ENCODE peak calls at places on chromosomes 16 and 17, in five cellular contexts. P, K, Q, S and M are unnamed samples.

GRCh38 chr17:5069724-5070123 is 8.5 kb upstream of the ZFP3 start:
- DNase-seq in P (no peak), Q (no peak), S (peak; percentile 67), K (no peak), M (no peak)

GRCh38 chr17:68054296-68054900 is 18.9 kb downstream of the KPNA2 start:
- DNase-seq in Q (peak; percentile 61), P (no peak), K (no peak), S (peak; percentile 53), M (peak; percentile 29)

GRCh38 chr17:63425478-63425877 is 20.6 kb downstream of the CYB561 start:
- DNase-seq in Q (peak; percentile 68), K (peak; percentile 66), P (peak; percentile 82), S (peak; percentile 71), M (peak; percentile 66)

GRCh38 chr17:56948491-56948890 is 12.4 kb downstream of the COIL start:
- DNase-seq in P (no peak), K (no peak), S (no peak), Q (no peak), M (peak; percentile 19)

GRCh38 chr16:84194470-84195200 is 3.7 kb downstream of the ADAD2 start:
- DNase-seq in K (no peak), Q (no peak), P (no peak), S (no peak), M (no peak)

GRCh38 chr17:77592503-77592902 is 366.0 kb upstream of the TNRC6C start:
- DNase-seq in P (no peak), Q (no peak), S (no peak), K (no peak), M (no peak)

GRCh38 chr16:56639045-56639444 is 579 bp downstream of the MT1A start:
- DNase-seq in P (no peak), K (no peak), Q (no peak), S (no peak), M (no peak)

GRCh38 chr17:32757963-32758362 is 119.0 kb downstream of the MYO1D start:
- DNase-seq in Q (no peak), P (no peak), K (no peak), S (peak; percentile 54), M (peak; percentile 50)

GRCh38 chr17:49260922-49261291 is 30.3 kb upstream of the PHOSPHO1 start:
- DNase-seq in S (no peak), P (no peak), K (no peak), Q (no peak), M (no peak)

GRCh38 chr17:59618894-59619312 is 792 bp upstream of the CLTC start:
- DNase-seq in K (no peak), Q (no peak), S (no peak), P (no peak), M (no peak)

GRCh38 chr16:1773703-1774455 is 945 bp upstream of the MRPS34 start:
- DNase-seq in S (peak; percentile 30), P (no peak), Q (no peak), K (no peak), M (no peak)

GRCh38 chr17:8883353-8883752 is 15.9 kb upstream of the PIK3R6 start:
- DNase-seq in P (no peak), S (no peak), Q (no peak), K (no peak), M (no peak)

GRCh38 chr17:68794636-68795503 is 160.3 kb downstream of the ABCA8 start:
- DNase-seq in Q (peak; percentile 26), P (no peak), K (no peak), S (peak; percentile 16), M (peak; percentile 26)

GRCh38 chr17:6000426-6000825 is 69.8 kb upstream of the WSCD1 start:
- DNase-seq in P (no peak), Q (no peak), K (no peak), S (no peak), M (no peak)

GRCh38 chr17:67471118-67471517 is 94.0 kb downstream of the PITPNC1 start:
- DNase-seq in K (no peak), P (no peak), Q (no peak), S (no peak), M (no peak)

GRCh38 chr17:77821114-77821513 is 137.4 kb upstream of the TNRC6C start:
- DNase-seq in P (no peak), S (no peak), Q (no peak), K (no peak), M (no peak)

GRCh38 chr16:70522216-70523000 is 946 bp downstream of the COG4 start:
- DNase-seq in Q (no peak), P (no peak), S (no peak), K (no peak), M (no peak)

GRCh38 chr17:81481011-81481799 is 31.4 kb downstream of the ACTG1 start:
- DNase-seq in K (no peak), Q (no peak), P (no peak), S (peak; percentile 76), M (no peak)

GRCh38 chr16:88003316-88003715 is 52.1 kb downstream of the BANP start:
- DNase-seq in K (no peak), Q (no peak), S (no peak), P (no peak), M (no peak)

GRCh38 chr17:78899361-78900260 is 3.4 kb downstream of the CEP295NL start:
- DNase-seq in S (peak; percentile 9), P (no peak), K (peak; percentile 69), Q (no peak), M (no peak)

GRCh38 chr17:34076743-34077631 is 178.1 kb upstream of the CCL2 start:
- DNase-seq in Q (no peak), S (no peak), P (no peak), K (no peak), M (no peak)

GRCh38 chr17:29760771-29761682 is 138.3 kb upstream of the CORO6 start:
- DNase-seq in S (peak; percentile 85), Q (peak; percentile 43), K (peak; percentile 82), P (peak; percentile 84), M (peak; percentile 67)

GRCh38 chr17:72349011-72349410 is 228.2 kb downstream of the SOX9 start:
- DNase-seq in P (no peak), S (no peak), Q (no peak), K (no peak), M (no peak)

GRCh38 chr17:31390748-31391495 is 553 bp upstream of the RAB11FIP4 start:
- DNase-seq in S (no peak), Q (no peak), K (no peak), P (peak; percentile 41), M (no peak)

GRCh38 chr17:10631048-10631700 is 25.9 kb downstream of the MYH3 start:
- DNase-seq in S (peak; percentile 42), Q (no peak), P (no peak), K (peak; percentile 47), M (peak; percentile 10)

GRCh38 chr17:49338883-49339282 is 23.2 kb downstream of the ZNF652 start:
- DNase-seq in S (no peak), K (no peak), Q (no peak), P (no peak), M (no peak)

GRCh38 chr17:33463887-33464286 is 170.8 kb upstream of the ASIC2 start:
- DNase-seq in Q (no peak), S (no peak), P (no peak), K (no peak), M (peak; percentile 35)